ENCODE peak calls at places on chromosomes 2 and 18, in five cellular contexts. D is mammary epithelial cell, S is fibroblast of mammary gland, X is sigmoid colon, V is left ventricle myocardium inferior. K is an unnamed sample.

GRCh38 chr2:164917296-164917903 is 37.9 kb downstream of the SLC38A11 start:
- DNase-seq in D (peak; percentile 49), S (peak; percentile 25), X (peak; percentile 67), V (peak; percentile 41), K (peak; percentile 41)

GRCh38 chr18:23922939-23923338 is 91.6 kb upstream of the TTC39C start:
- DNase-seq in D (no peak), S (no peak), X (no peak), V (no peak), K (no peak)

GRCh38 chr2:111703759-111704158 is 180.2 kb downstream of the ANAPC1 start:
- DNase-seq in D (no peak), S (no peak), X (no peak), V (no peak), K (no peak)

GRCh38 chr18:25503567-25504081 is 151.7 kb upstream of the ZNF521 start:
- DNase-seq in D (peak; percentile 55), S (peak; percentile 85), X (peak; percentile 87), V (peak; percentile 47), K (peak; percentile 68)

GRCh38 chr18:73924836-73925235 is 222.8 kb downstream of the FBXO15 start:
- DNase-seq in D (peak; percentile 24), S (peak; percentile 65), X (no peak), V (no peak), K (peak; percentile 79)

GRCh38 chr2:240322231-240322955 is 113.1 kb upstream of the GPC1 start:
- DNase-seq in D (no peak), S (peak; percentile 63), X (no peak), V (no peak), K (no peak)

GRCh38 chr18:22466608-22467390 is 49.1 kb upstream of the CTAGE1 start:
- DNase-seq in D (peak; percentile 93), S (peak; percentile 81), X (no peak), V (peak; percentile 23), K (peak; percentile 60)

GRCh38 chr2:150981826-150982225 is 279.8 kb downstream of the RBM43 start:
- DNase-seq in D (no peak), S (peak; percentile 15), X (no peak), V (no peak), K (no peak)

GRCh38 chr2:190637331-190637734 is 11.6 kb upstream of the NAB1 start:
- DNase-seq in D (peak; percentile 36), S (peak; percentile 85), X (no peak), V (no peak), K (peak; percentile 69)

GRCh38 chr2:177799531-177799930 is 273.0 kb downstream of the PDE11A start:
- DNase-seq in D (no peak), S (peak; percentile 46), X (no peak), V (no peak), K (no peak)

GRCh38 chr2:214808481-214808931 is 977 bp downstream of the BARD1 start:
- DNase-seq in D (peak; percentile 8), S (no peak), X (no peak), V (no peak), K (no peak)

GRCh38 chr2:44358498-44358897 is 2.8 kb downstream of the PREPL start:
- DNase-seq in D (peak; percentile 63), S (peak; percentile 74), X (peak; percentile 65), V (no peak), K (peak; percentile 10)

GRCh38 chr2:72036173-72036545 is 111.5 kb downstream of the CYP26B1 start:
- DNase-seq in D (no peak), S (no peak), X (no peak), V (no peak), K (no peak)

GRCh38 chr2:16633632-16634430 is 31.8 kb downstream of the CYRIA start:
- DNase-seq in D (peak; percentile 78), S (peak; percentile 70), X (no peak), V (no peak), K (no peak)

GRCh38 chr18:5556317-5556974 is 12.6 kb upstream of the EPB41L3 start:
- DNase-seq in D (no peak), S (peak; percentile 89), X (no peak), V (no peak), K (no peak)

GRCh38 chr2:15939854-15940660 is at the start of gene MYCN:
- DNase-seq in D (peak; percentile 76), S (peak; percentile 36), X (no peak), V (peak; percentile 43), K (peak; percentile 48)

GRCh38 chr2:39755466-39755865 is 23.6 kb downstream of the THUMPD2 start:
- DNase-seq in D (no peak), S (no peak), X (no peak), V (no peak), K (no peak)

GRCh38 chr2:76498387-76498786 is 787.7 kb upstream of the GCFC2 start:
- DNase-seq in D (no peak), S (no peak), X (no peak), V (no peak), K (no peak)

GRCh38 chr18:7585272-7585670 is 18.2 kb downstream of the PTPRM start:
- DNase-seq in D (no peak), S (no peak), X (no peak), V (no peak), K (no peak)

GRCh38 chr2:31051213-31052185 is 86.7 kb downstream of the GALNT14 start:
- DNase-seq in D (no peak), S (no peak), X (no peak), V (no peak), K (no peak)

DNA sequence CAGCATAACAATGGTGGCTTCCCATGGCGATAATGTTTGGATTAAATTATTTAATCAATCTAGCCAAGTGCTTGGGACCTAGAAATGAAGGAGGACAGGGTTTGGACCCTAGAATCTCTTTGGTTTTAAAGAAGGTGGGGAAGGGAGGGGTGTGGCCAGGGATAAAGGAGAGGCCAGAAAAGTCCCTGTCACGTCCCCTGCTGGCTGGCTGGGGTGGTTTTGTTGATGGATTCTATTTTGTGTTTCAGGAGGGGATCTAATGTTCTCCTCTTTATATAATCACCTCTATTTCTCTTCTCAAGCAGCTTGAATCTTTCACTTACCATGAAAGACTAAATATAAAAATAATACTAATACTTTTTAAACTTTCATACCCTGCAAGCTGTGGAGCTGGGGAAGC is 52.6 kb upstream of the GALR1 start:
- DNase-seq in D (no peak), S (no peak), X (no peak), V (no peak), K (no peak)
- TF ChIP-seq CTCF in D (peak; percentile 38), S (peak; percentile 12), X (no peak), V (no peak), K (no peak)

DNA sequence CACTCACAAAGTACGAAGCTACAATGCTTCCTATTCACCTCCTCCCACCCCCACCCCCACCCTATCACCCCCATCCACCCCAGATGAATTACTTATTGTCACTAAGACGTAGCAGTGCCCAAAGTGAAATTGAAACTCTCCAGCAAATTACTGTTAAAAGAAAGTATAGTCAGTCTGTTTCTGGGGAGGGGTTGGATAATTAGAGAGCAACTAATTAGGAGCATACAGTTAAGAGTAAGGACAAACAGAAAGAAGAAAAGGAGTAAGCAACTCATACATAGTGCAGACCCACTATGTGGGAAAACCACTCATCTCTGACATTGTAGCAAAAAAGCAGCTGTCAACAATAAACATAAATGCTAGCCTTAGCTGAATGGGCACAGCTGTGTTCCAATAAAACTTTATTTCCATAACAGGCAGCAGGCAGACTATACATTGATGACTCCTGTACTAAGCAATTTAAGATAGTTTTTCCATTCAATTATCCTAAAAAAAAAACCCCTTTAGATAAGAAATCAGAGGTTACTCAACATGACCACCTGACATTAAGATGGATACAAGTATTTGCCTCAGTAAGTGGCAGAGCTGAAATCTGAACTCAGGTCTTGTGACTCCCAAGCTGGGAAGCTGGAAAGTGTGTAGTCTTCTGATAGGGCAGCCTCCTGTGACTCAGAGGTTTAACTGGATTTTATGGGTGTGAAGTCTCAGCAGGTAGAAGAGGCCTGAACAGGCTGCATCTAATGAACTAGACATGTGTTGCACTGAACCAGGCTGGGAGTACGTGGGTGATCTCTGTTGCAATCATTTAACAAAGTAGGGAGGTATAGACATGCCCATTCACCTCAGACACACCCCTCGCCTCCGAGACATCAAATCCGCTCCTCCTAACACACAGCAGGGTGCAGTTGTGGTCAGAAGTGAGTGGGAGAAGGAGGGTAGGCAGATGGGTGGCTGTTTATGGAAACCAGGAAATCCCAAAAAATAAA is 171.8 kb upstream of the KLF7 start:
- DNase-seq in D (peak; percentile 100), S (peak; percentile 55), X (no peak), V (no peak), K (no peak)
- H3K4me3 ChIP-seq in D (no peak overlapping the region), S (no peak overlapping the region), X (no peak overlapping the region), V (peak overlapping the region; percentile 24), K (no peak overlapping the region)

DNA sequence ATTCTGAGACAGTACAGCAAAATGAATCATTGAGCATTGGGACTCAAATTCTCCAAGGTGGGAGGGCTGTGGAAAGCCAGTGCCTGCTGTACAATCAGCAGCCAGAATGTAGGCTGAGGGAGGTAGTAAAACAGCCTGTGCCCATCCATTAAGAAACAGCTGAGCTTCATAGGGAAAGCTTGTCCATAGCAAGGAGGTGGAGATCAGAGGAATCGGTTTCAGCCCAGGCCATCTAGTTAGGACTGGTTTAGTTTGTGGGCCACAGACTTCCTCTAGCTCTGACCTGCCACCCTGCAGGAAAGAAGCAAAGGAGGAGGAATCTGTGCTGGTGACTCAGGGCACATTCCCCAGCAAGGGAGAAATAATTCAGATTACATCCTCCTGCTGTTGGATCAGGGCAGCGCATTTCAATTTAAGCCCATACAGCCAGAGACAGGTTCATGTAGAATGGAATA is 333.4 kb downstream of the SETBP1 start:
- DNase-seq in D (peak; percentile 91), S (peak; percentile 83), X (no peak), V (no peak), K (peak; percentile 83)
- TF ChIP-seq CTCF in D (peak; percentile 42), S (peak; percentile 36), X (peak; percentile 27), V (peak; percentile 12), K (peak; percentile 43)

GRCh38 chr2:205754924-205755321 is 72.6 kb downstream of the NRP2 start:
- DNase-seq in D (peak; percentile 49), S (peak; percentile 72), X (peak; percentile 67), V (no peak), K (peak; percentile 29)

GRCh38 chr2:205752924-205753323 is 70.6 kb downstream of the NRP2 start:
- DNase-seq in D (no peak), S (no peak), X (no peak), V (no peak), K (no peak)

GRCh38 chr2:205752421-205752820 is 70.1 kb downstream of the NRP2 start:
- DNase-seq in D (no peak), S (no peak), X (no peak), V (no peak), K (no peak)

GRCh38 chr2:205755923-205756322 is 73.6 kb downstream of the NRP2 start:
- DNase-seq in D (no peak), S (no peak), X (no peak), V (no peak), K (no peak)

GRCh38 chr2:205754285-205754923 is 72.1 kb downstream of the NRP2 start:
- DNase-seq in D (no peak), S (no peak), X (no peak), V (no peak), K (no peak)
- H3K4me3 ChIP-seq in D (no peak overlapping the region), S (no peak overlapping the region), X (no peak overlapping the region), V (no peak overlapping the region), K (no peak overlapping the region)

K was measured in foreskin fibroblast.